ENCODE peak calls at places on chromosome 18, in seven cellular contexts. M is naive thymus-derived CD4-positive, alpha-beta T cell; Z is right lobe of liver; T is mammary epithelial cell; D is tibial nerve; L is CD8-positive, alpha-beta memory T cell; X is uterus. E is an unnamed sample. For H3K4me1, the result is how much of the 10 kb centered on the place peaks cover.

GRCh38 chr18:3269241-3269640 is 7.3 kb downstream of the MYL12B start:
- DNase-seq in M (no peak), Z (no peak), T (no peak), D (no peak), L (no peak), X (no peak), E (no peak)

GRCh38 chr18:49537232-49537876 is 24.5 kb upstream of the LIPG start:
- DNase-seq in M (no peak), Z (no peak), T (no peak), D (no peak), L (no peak), X (no peak), E (no peak)

GRCh38 chr18:13539050-13539449 is 187.3 kb downstream of the FAM210A start:
- DNase-seq in M (peak), Z (no peak), T (no peak), D (no peak), L (peak), X (peak), E (no peak)

GRCh38 chr18:63264871-63265270 is 54.7 kb downstream of the BCL2 start:
- DNase-seq in M (no peak), Z (no peak), T (no peak), D (no peak), L (no peak), X (no peak), E (no peak)

GRCh38 chr18:24657461-24657860 is 197.0 kb downstream of the HRH4 start:
- DNase-seq in M (no peak), Z (no peak), T (no peak), D (no peak), L (no peak), X (no peak), E (no peak)

GRCh38 chr18:79529296-79529695 is 133.6 kb downstream of the NFATC1 start:
- DNase-seq in M (no peak), Z (peak), T (no peak), D (peak), L (no peak), X (peak), E (no peak)

GRCh38 chr18:57915848-57916596 is 112.9 kb upstream of the ATP8B1 start:
- DNase-seq in M (no peak), Z (no peak), T (no peak), D (no peak), L (no peak), X (no peak), E (no peak)

GRCh38 chr18:54717673-54718435 is 110.4 kb upstream of the RAB27B start:
- DNase-seq in M (peak), Z (no peak), T (no peak), D (no peak), L (peak), X (no peak), E (no peak)

GRCh38 chr18:26621161-26622026 is 73.0 kb upstream of the KCTD1 start:
- DNase-seq in M (no peak), Z (peak), T (peak), D (no peak), L (no peak), X (no peak), E (peak)

GRCh38 chr18:77140439-77141109 is 8.0 kb upstream of the MBP start:
- DNase-seq in M (peak), Z (peak), T (no peak), D (no peak), L (peak), X (no peak), E (no peak)

GRCh38 chr18:56267334-56267733 is 371.1 kb downstream of the TXNL1 start:
- DNase-seq in M (no peak), Z (no peak), T (no peak), D (no peak), L (no peak), X (no peak), E (no peak)

GRCh38 chr18:61551586-61551985 is 218.4 kb downstream of the CDH20 start:
- DNase-seq in M (peak), Z (no peak), T (peak), D (no peak), L (peak), X (peak), E (peak)

GRCh38 chr18:11387880-11388279 is 221.5 kb upstream of the SLC35G4 start:
- DNase-seq in M (no peak), Z (peak), T (peak), D (no peak), L (no peak), X (no peak), E (no peak)

GRCh38 chr18:4888251-4888650 is 308.8 kb downstream of the AKAIN1 start:
- DNase-seq in M (no peak), Z (no peak), T (no peak), D (no peak), L (no peak), X (no peak), E (no peak)

GRCh38 chr18:33317640-33318039 is 122.9 kb downstream of the CCDC178 start:
- DNase-seq in M (no peak), Z (no peak), T (no peak), D (no peak), L (no peak), X (no peak), E (no peak)

GRCh38 chr18:55781481-55781957 is 193.5 kb upstream of the TCF4 start:
- DNase-seq in M (no peak), Z (no peak), T (peak), D (no peak), L (no peak), X (peak), E (peak)

GRCh38 chr18:64295839-64296238 is 147.0 kb upstream of the LINC00305 start:
- DNase-seq in M (no peak), Z (no peak), T (no peak), D (no peak), L (no peak), X (no peak), E (no peak)

GRCh38 chr18:37612941-37613340 is 47.3 kb upstream of the CELF4 start:
- DNase-seq in M (no peak), Z (no peak), T (no peak), D (no peak), L (no peak), X (no peak), E (no peak)

GRCh38 chr18:79588131-79588635 is 91.4 kb upstream of the CTDP1 start:
- DNase-seq in M (no peak), Z (peak), T (no peak), D (no peak), L (no peak), X (peak), E (no peak)

GRCh38 chr18:45482286-45482685 is 133.0 kb upstream of the SLC14A2 start:
- DNase-seq in M (no peak), Z (no peak), T (peak), D (no peak), L (no peak), X (peak), E (no peak)

GRCh38 chr18:48832961-48833700 is 117.6 kb downstream of the SMAD7 start:
- DNase-seq in M (no peak), Z (peak), T (peak), D (no peak), L (no peak), X (peak), E (no peak)

GRCh38 chr18:65422544-65423136 is 328.2 kb upstream of the CDH7 start:
- DNase-seq in M (no peak), Z (no peak), T (no peak), D (no peak), L (no peak), X (no peak), E (no peak)

GRCh38 chr18:32093106-32093511 is 1.4 kb downstream of the RNF138 start:
- DNase-seq in M (peak), Z (peak), T (peak), D (no peak), L (peak), X (peak), E (peak)

GRCh38 chr18:49161627-49162026 is 210.9 kb upstream of the SMAD7 start:
- DNase-seq in M (no peak), Z (no peak), T (peak), D (no peak), L (no peak), X (no peak), E (no peak)

GRCh38 chr18:46419391-46420141 is 237.5 kb downstream of the LOXHD1 start:
- DNase-seq in M (no peak), Z (peak), T (no peak), D (no peak), L (no peak), X (no peak), E (no peak)

GRCh38 chr18:58896268-58896667 is 31.6 kb downstream of the ZNF532 start:
- DNase-seq in M (no peak), Z (no peak), T (no peak), D (no peak), L (no peak), X (no peak), E (no peak)

GRCh38 chr18:56028514-56028913 is 440.5 kb upstream of the TCF4 start:
- DNase-seq in M (no peak), Z (no peak), T (peak), D (no peak), L (no peak), X (no peak), E (no peak)

GRCh38 chr18:21230436-21230835 is 11.6 kb upstream of the GREB1L start:
- DNase-seq in M (no peak), Z (no peak), T (peak), D (no peak), L (no peak), X (no peak), E (no peak)

GRCh38 chr18:58915006-58915799 is 50.5 kb downstream of the ZNF532 start:
- DNase-seq in M (no peak), Z (no peak), T (no peak), D (no peak), L (no peak), X (no peak), E (no peak)

GRCh38 chr18:12246849-12247808 is 7.0 kb upstream of the CIDEA start:
- DNase-seq in M (no peak), Z (no peak), T (no peak), D (no peak), L (no peak), X (no peak), E (no peak)

GRCh38 chr18:43932140-43932539 is 654.9 kb upstream of the SYT4 start:
- DNase-seq in M (no peak), Z (no peak), T (no peak), D (no peak), L (no peak), X (no peak), E (no peak)

GRCh38 chr18:49521251-49521650 is 34.2 kb upstream of the C18orf32 start:
- DNase-seq in M (no peak), Z (no peak), T (peak), D (no peak), L (no peak), X (no peak), E (no peak)

GRCh38 chr18:60668583-60668982 is 296.0 kb upstream of the MC4R start:
- DNase-seq in M (no peak), Z (no peak), T (no peak), D (no peak), L (no peak), X (no peak), E (no peak)

GRCh38 chr18:25235648-25236047 is 116.3 kb downstream of the ZNF521 start:
- DNase-seq in M (no peak), Z (no peak), T (no peak), D (no peak), L (no peak), X (no peak), E (no peak)

GRCh38 chr18:12307871-12308385 is at the start of gene TUBB6:
- DNase-seq in M (no peak), Z (peak), T (peak), D (peak), L (no peak), X (peak), E (no peak)

GRCh38 chr18:50662177-50662576 is 102.3 kb downstream of the MAPK4 start:
- DNase-seq in M (no peak), Z (no peak), T (peak), D (no peak), L (no peak), X (no peak), E (no peak)

GRCh38 chr18:26383454-26384270 is 157.4 kb downstream of the TAF4B start:
- DNase-seq in M (peak), Z (no peak), T (peak), D (no peak), L (peak), X (no peak), E (no peak)

GRCh38 chr18:3819933-3820332 is 370.0 kb downstream of the TGIF1 start:
- DNase-seq in M (no peak), Z (no peak), T (no peak), D (no peak), L (no peak), X (no peak), E (no peak)

GRCh38 chr18:50820901-50821520 is 1.2 kb upstream of the MRO start:
- DNase-seq in M (no peak), Z (no peak), T (no peak), D (no peak), L (no peak), X (no peak), E (no peak)

GRCh38 chr18:10193446-10193845 is 261.0 kb upstream of the APCDD1 start:
- DNase-seq in M (no peak), Z (no peak), T (no peak), D (no peak), L (no peak), X (no peak), E (no peak)
- H3K4me1 ChIP-seq in M (under half), Z (under half), T (under half), D (under half), L (under half), X (under half), E (under half)

GRCh38 chr18:8805552-8805951 is 100.2 kb downstream of the MTCL1 start:
- DNase-seq in M (no peak), Z (no peak), T (no peak), D (no peak), L (no peak), X (no peak), E (no peak)
- H3K4me1 ChIP-seq in M (under half), Z (under half), T (under half), D (under half), L (under half), X (under half), E (under half)

DNA sequence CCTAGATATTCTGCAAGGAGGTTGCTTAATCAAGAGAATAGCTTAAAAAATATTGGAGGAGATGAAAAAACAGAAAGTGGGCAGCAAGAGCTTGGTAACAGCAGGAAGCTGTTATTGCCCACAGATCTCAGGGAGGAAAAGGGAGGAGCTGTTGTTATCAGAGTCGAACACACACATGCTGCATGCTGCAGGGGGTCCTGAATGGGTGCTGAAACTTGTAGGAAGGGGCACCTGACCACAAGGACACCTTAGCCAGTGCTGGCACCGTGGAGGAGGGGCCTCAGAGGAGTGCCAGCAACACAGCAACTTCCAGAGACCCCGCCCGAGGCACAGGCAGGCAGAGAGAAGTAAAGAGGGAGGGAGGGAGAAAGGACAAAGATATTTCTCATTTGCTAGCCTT is 332.9 kb downstream of the SOCS6 start:
- DNase-seq in M (peak), Z (no peak), T (no peak), D (no peak), L (peak), X (no peak), E (no peak)
- H3K4me1 ChIP-seq in M (under half), Z (under half), T (under half), D (under half), L (half or more), X (under half), E (under half)

DNA sequence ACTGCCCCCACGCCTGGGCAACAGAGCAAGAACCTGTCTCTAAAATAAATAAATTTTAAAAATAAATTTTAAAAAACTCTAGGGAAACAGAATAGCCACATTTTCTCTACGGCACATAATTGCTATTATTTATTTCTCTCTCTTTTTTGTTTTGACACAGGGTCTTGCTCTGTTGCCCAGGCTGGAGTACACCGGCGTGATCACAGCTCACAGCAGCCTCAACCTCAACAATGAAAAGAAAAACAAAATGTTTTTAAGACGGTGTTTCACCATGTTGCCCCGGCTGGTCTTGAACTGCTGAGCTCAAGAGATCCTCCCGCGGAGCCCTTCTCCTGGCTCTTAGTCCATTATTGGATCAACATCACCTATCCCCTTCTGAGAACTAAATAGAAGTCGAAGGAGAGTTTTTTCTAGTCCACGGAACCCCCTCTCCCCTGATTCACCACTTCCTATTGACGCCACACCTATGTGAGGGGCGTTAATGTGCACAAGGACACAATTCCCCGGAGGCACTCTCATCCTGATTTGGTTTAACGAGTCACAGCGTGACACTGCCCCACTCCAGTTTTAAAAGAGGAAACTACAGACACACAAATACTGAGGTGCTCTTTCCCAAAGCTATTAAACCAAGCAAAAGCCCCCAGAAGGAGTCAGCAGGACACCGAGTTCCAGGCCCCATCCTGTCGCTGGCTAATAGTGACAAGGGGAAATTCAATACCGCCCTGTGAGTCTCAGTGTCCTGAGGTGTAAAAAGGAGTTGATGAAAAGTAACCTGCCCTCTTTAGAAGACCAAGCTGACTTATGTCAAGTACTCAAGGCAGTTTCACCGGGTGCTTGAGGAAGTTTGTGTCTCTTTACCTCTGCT is 1.1 kb downstream of the NPC1 start:
- DNase-seq in M (no peak), Z (no peak), T (peak), D (no peak), L (peak), X (peak), E (peak)
- H3K4me1 ChIP-seq in M (under half), Z (under half), T (under half), D (half or more), L (under half), X (under half), E (under half)